ENCODE peak calls at places on chromosome 13, in nine cellular contexts. I is Daoy; L is hippocampal formation; Y is activated T-cell treated with anti-CD3 and anti-CD28 coated beads, Interleukin-2, amount 50 U/mL, for 24 hours; M is psoas muscle; J is OCI-LY7; Z is stimulated activated CD4-positive, alpha-beta T cell treated with anti-CD3 and anti-CD28 coated beads, Interleukin-1b, Interleukin-23, amount 100 ng/mL, for 24 hours; W is germinal center; H is upper lobe of right lung. R is an unnamed sample.

GRCh38 chr13:76972430-76972829 is 19.5 kb upstream of the CLN5 start:
- DNase-seq in I (no peak), L (no peak), Y (no peak), M (no peak), J (no peak), Z (no peak), W (no peak), H (no peak), R (no peak)

GRCh38 chr13:20442370-20442769 is 83.3 kb downstream of the CRYL1 start:
- DNase-seq in I (no peak), L (no peak), Y (no peak), M (no peak), J (no peak), Z (no peak), W (no peak), H (no peak), R (no peak)

GRCh38 chr13:31588923-31589322 is 150.4 kb upstream of the RXFP2 start:
- DNase-seq in I (no peak), L (no peak), Y (no peak), M (no peak), J (no peak), Z (no peak), W (no peak), H (no peak), R (no peak)

GRCh38 chr13:94345374-94346195 is 133.9 kb downstream of the DCT start:
- DNase-seq in I (no peak), L (peak), Y (no peak), M (no peak), J (peak), Z (no peak), W (no peak), H (no peak), R (peak)

GRCh38 chr13:40777166-40777956 is 6.4 kb upstream of the MRPS31 start:
- DNase-seq in I (peak), L (peak), Y (peak), M (no peak), J (peak), Z (no peak), W (peak), H (no peak), R (peak)

GRCh38 chr13:41813426-41813825 is 147.5 kb downstream of the VWA8 start:
- DNase-seq in I (no peak), L (no peak), Y (no peak), M (no peak), J (no peak), Z (no peak), W (no peak), H (no peak), R (no peak)

GRCh38 chr13:85031771-85032170 is 767.4 kb downstream of the SLITRK6 start:
- DNase-seq in I (no peak), L (no peak), Y (no peak), M (no peak), J (no peak), Z (no peak), W (no peak), H (no peak), R (no peak)

GRCh38 chr13:39025433-39025839 is 12.5 kb downstream of the PROSER1 start:
- DNase-seq in I (no peak), L (no peak), Y (no peak), M (no peak), J (no peak), Z (no peak), W (no peak), H (no peak), R (no peak)

GRCh38 chr13:103287659-103288058 is 221.4 kb upstream of the SLC10A2 start:
- DNase-seq in I (peak), L (no peak), Y (no peak), M (no peak), J (no peak), Z (no peak), W (no peak), H (no peak), R (no peak)

GRCh38 chr13:101179021-101179420 is 237.3 kb downstream of the NALCN start:
- DNase-seq in I (no peak), L (no peak), Y (no peak), M (no peak), J (no peak), Z (no peak), W (no peak), H (no peak), R (no peak)

GRCh38 chr13:26604784-26605183 is 47.3 kb downstream of the WASF3 start:
- DNase-seq in I (no peak), L (no peak), Y (no peak), M (peak), J (no peak), Z (no peak), W (no peak), H (no peak), R (no peak)

GRCh38 chr13:32252812-32253440 is 62.2 kb downstream of the ZAR1L start:
- DNase-seq in I (no peak), L (no peak), Y (no peak), M (no peak), J (no peak), Z (no peak), W (no peak), H (no peak), R (no peak)

GRCh38 chr13:89514534-89515312 is 1832.8 kb upstream of the MIR17HG start:
- DNase-seq in I (no peak), L (no peak), Y (no peak), M (no peak), J (no peak), Z (no peak), W (no peak), H (no peak), R (no peak)

GRCh38 chr13:44436589-44437337 is 63.1 kb downstream of the SERP2 start:
- DNase-seq in I (peak), L (peak), Y (peak), M (peak), J (peak), Z (peak), W (peak), H (peak), R (peak)

GRCh38 chr13:63979951-63980350 is 2564.3 kb upstream of the PCDH20 start:
- DNase-seq in I (no peak), L (no peak), Y (no peak), M (no peak), J (no peak), Z (no peak), W (no peak), H (no peak), R (no peak)

GRCh38 chr13:31394491-31394890 is 194.7 kb downstream of the B3GLCT start:
- DNase-seq in I (no peak), L (no peak), Y (no peak), M (no peak), J (no peak), Z (no peak), W (no peak), H (no peak), R (no peak)

GRCh38 chr13:82165396-82166174 is 1716.7 kb downstream of the SLITRK1 start:
- DNase-seq in I (no peak), L (no peak), Y (no peak), M (no peak), J (no peak), Z (no peak), W (no peak), H (peak), R (no peak)

GRCh38 chr13:43058318-43058674 is 34.9 kb downstream of the DNAJC15 start:
- DNase-seq in I (peak), L (no peak), Y (no peak), M (no peak), J (no peak), Z (no peak), W (no peak), H (no peak), R (peak)

GRCh38 chr13:103878891-103879605 is 812.8 kb upstream of the SLC10A2 start:
- DNase-seq in I (no peak), L (no peak), Y (no peak), M (no peak), J (no peak), Z (no peak), W (no peak), H (no peak), R (no peak)

GRCh38 chr13:51107996-51108395 is 3.1 kb downstream of the C13orf42 start:
- DNase-seq in I (no peak), L (no peak), Y (no peak), M (no peak), J (no peak), Z (no peak), W (no peak), H (no peak), R (no peak)

GRCh38 chr13:44402902-44403719 is 29.5 kb downstream of the SERP2 start:
- DNase-seq in I (no peak), L (no peak), Y (no peak), M (no peak), J (no peak), Z (no peak), W (no peak), H (no peak), R (no peak)

GRCh38 chr13:64755961-64756360 is 2474.2 kb downstream of the PCDH9 start:
- DNase-seq in I (no peak), L (no peak), Y (no peak), M (no peak), J (no peak), Z (no peak), W (no peak), H (no peak), R (no peak)

GRCh38 chr13:75258159-75258782 is 223.7 kb downstream of the TBC1D4 start:
- DNase-seq in I (peak), L (peak), Y (no peak), M (no peak), J (peak), Z (no peak), W (no peak), H (no peak), R (peak)

GRCh38 chr13:91459485-91459884 is 61.1 kb downstream of the GPC5 start:
- DNase-seq in I (no peak), L (no peak), Y (no peak), M (no peak), J (peak), Z (no peak), W (no peak), H (no peak), R (peak)

GRCh38 chr13:112658807-112659206 is 31.0 kb upstream of the ATP11A start:
- DNase-seq in I (peak), L (no peak), Y (no peak), M (no peak), J (no peak), Z (no peak), W (no peak), H (peak), R (no peak)

GRCh38 chr13:99256709-99257108 is 1.5 kb downstream of the GPR18 start:
- DNase-seq in I (no peak), L (no peak), Y (no peak), M (no peak), J (peak), Z (no peak), W (no peak), H (no peak), R (peak)

GRCh38 chr13:113366031-113366588 is 2.2 kb upstream of the GRTP1 start:
- DNase-seq in I (no peak), L (no peak), Y (no peak), M (no peak), J (no peak), Z (no peak), W (no peak), H (no peak), R (peak)

GRCh38 chr13:114102521-114103288 is 29.7 kb downstream of the RASA3 start:
- DNase-seq in I (no peak), L (no peak), Y (peak), M (peak), J (no peak), Z (no peak), W (no peak), H (peak), R (no peak)

GRCh38 chr13:60226507-60226906 is 62.8 kb upstream of the DIAPH3 start:
- DNase-seq in I (peak), L (no peak), Y (no peak), M (no peak), J (peak), Z (no peak), W (no peak), H (no peak), R (peak)

GRCh38 chr13:36261976-36262375 is 35.6 kb downstream of the CCDC169 start:
- DNase-seq in I (no peak), L (no peak), Y (no peak), M (no peak), J (no peak), Z (no peak), W (no peak), H (no peak), R (no peak)

GRCh38 chr13:20160346-20161274 is at the start of gene GJA3:
- DNase-seq in I (peak), L (no peak), Y (peak), M (no peak), J (no peak), Z (peak), W (peak), H (no peak), R (peak)

GRCh38 chr13:77779461-77780272 is 82.2 kb downstream of the SLAIN1 start:
- DNase-seq in I (peak), L (peak), Y (no peak), M (no peak), J (peak), Z (no peak), W (peak), H (no peak), R (peak)

GRCh38 chr13:46369506-46370268 is 17.4 kb downstream of the RUBCNL start:
- DNase-seq in I (no peak), L (no peak), Y (no peak), M (no peak), J (peak), Z (no peak), W (peak), H (no peak), R (no peak)

GRCh38 chr13:47708386-47708785 is 292.7 kb downstream of the SUCLA2 start:
- DNase-seq in I (peak), L (no peak), Y (no peak), M (no peak), J (no peak), Z (no peak), W (no peak), H (no peak), R (no peak)

R was measured in NB4.